ENCODE peak calls at places on chromosomes 12 and 14, in eight cellular contexts. Q is EL; C is fibroblast of pulmonary artery; H is foreskin melanocyte; G is stimulated activated CD4-positive, alpha-beta T cell treated with anti-CD3 and anti-CD28 coated beads, Interleukin-2, amount 100 ng/mL, for 24 hours; Y is mesothelial cell of epicardium; W is brain microvascular endothelial cell; A is NCI-H69. D is an unnamed sample.

GRCh38 chr14:29861996-29862395 is 65.7 kb downstream of the PRKD1 start:
- DNase-seq in H (peak), A (no peak), Y (no peak), C (no peak), G (no peak), W (no peak), Q (no peak), D (no peak)

GRCh38 chr14:20626274-20626673 is 15.2 kb downstream of the OR6S1 start:
- DNase-seq in A (no peak), H (no peak), G (no peak), Y (no peak), Q (no peak), C (no peak), W (no peak), D (no peak)

GRCh38 chr12:29744365-29744764 is 39.4 kb downstream of the TMTC1 start:
- DNase-seq in H (no peak), W (no peak), A (no peak), Y (no peak), Q (no peak), G (no peak), C (peak), D (no peak)

GRCh38 chr12:102095677-102096263 is 24.1 kb downstream of the NUP37 start:
- DNase-seq in Q (peak), Y (no peak), W (peak), G (no peak), A (peak), H (peak), C (peak), D (peak)

GRCh38 chr12:19411234-19412221 is 27.8 kb upstream of the AEBP2 start:
- DNase-seq in H (no peak), G (no peak), A (no peak), Y (no peak), C (no peak), Q (no peak), W (no peak), D (no peak)

GRCh38 chr14:38521591-38521990 is 265.7 kb upstream of the CLEC14A start:
- DNase-seq in A (no peak), Q (no peak), G (no peak), Y (no peak), C (no peak), W (no peak), H (no peak), D (no peak)

GRCh38 chr14:92728781-92729364 is 19.6 kb downstream of the LGMN start:
- DNase-seq in H (no peak), G (no peak), W (peak), Q (peak), A (peak), C (peak), Y (no peak), D (no peak)

GRCh38 chr12:62934799-62935674 is at the start of gene PPM1H:
- DNase-seq in A (peak), G (peak), Q (peak), W (peak), C (peak), Y (peak), H (peak), D (peak)

GRCh38 chr12:32603858-32604257 is 75.2 kb upstream of the DNM1L start:
- DNase-seq in A (no peak), C (peak), Q (peak), H (peak), Y (no peak), G (no peak), W (peak), D (peak)

GRCh38 chr12:6356374-6356820 is 14.5 kb upstream of the TNFRSF1A start:
- DNase-seq in A (no peak), H (no peak), Y (no peak), G (no peak), Q (no peak), C (no peak), W (no peak), D (no peak)

GRCh38 chr12:114240288-114240687 is 165.7 kb downstream of the TBX5 start:
- DNase-seq in Q (no peak), C (no peak), H (no peak), W (no peak), G (no peak), Y (no peak), A (no peak), D (no peak)

GRCh38 chr12:99983721-99984258 is 946 bp downstream of the ANKS1B start:
- DNase-seq in G (no peak), H (no peak), Y (peak), C (no peak), W (no peak), A (peak), Q (no peak), D (no peak)

GRCh38 chr14:102046337-102047278 is 40.2 kb downstream of the HSP90AA1 start:
- DNase-seq in Q (no peak), Y (peak), A (peak), H (no peak), G (peak), W (no peak), C (peak), D (no peak)

GRCh38 chr12:132886529-132887477 is 602 bp downstream of the CHFR start:
- DNase-seq in H (no peak), C (no peak), Y (no peak), G (no peak), W (peak), A (peak), Q (peak), D (no peak)

GRCh38 chr14:32202468-32202865 is 602 bp downstream of the RNU6-8 start:
- DNase-seq in Q (peak), A (peak), H (no peak), C (no peak), G (peak), Y (no peak), W (peak), D (no peak)

GRCh38 chr12:30188602-30189326 is 405.0 kb upstream of the TMTC1 start:
- DNase-seq in H (no peak), Q (no peak), G (no peak), W (no peak), Y (no peak), A (no peak), C (no peak), D (no peak)

GRCh38 chr12:52380271-52380694 is 5.2 kb downstream of the KRT84 start:
- DNase-seq in Y (no peak), W (peak), Q (peak), G (no peak), C (peak), A (peak), H (no peak), D (peak)

GRCh38 chr14:34436960-34437728 is 24.9 kb downstream of the SPTSSA start:
- DNase-seq in G (no peak), W (no peak), C (peak), Q (peak), H (no peak), Y (no peak), A (no peak), D (no peak)

GRCh38 chr14:78566017-78566858 is 396.1 kb downstream of the NRXN3 start:
- DNase-seq in H (peak), A (peak), Q (peak), G (peak), W (peak), Y (peak), C (peak), D (peak)

GRCh38 chr12:70907412-70907811 is 13.1 kb downstream of the PTPRR start:
- DNase-seq in W (no peak), H (no peak), G (no peak), Y (no peak), C (no peak), Q (no peak), A (no peak), D (no peak)

GRCh38 chr12:124073636-124074035 is 100.6 kb downstream of the ZNF664 start:
- DNase-seq in H (peak), Y (no peak), Q (peak), A (no peak), C (no peak), W (peak), G (no peak), D (peak)

GRCh38 chr12:101298426-101298825 is 18.5 kb downstream of the UTP20 start:
- DNase-seq in C (peak), H (no peak), W (peak), A (no peak), Q (peak), G (no peak), Y (no peak), D (no peak)

GRCh38 chr12:10169094-10169493 is 2.8 kb downstream of the OLR1 start:
- DNase-seq in C (no peak), W (no peak), A (no peak), H (no peak), Y (no peak), Q (peak), G (no peak), D (no peak)

D was measured in COLO829.